ENCODE peak calls at places on chromosome 7, in eight cellular contexts. G is heart left ventricle, K is breast epithelium, S is HCT116, C is upper lobe of left lung, U is suprapubic skin, D is A549, N is endothelial cell of umbilical vein. X is an unnamed sample.

GRCh38 chr7:50822716-50823115 is 40.0 kb upstream of the GRB10 start:
- DNase-seq in K (no peak), S (no peak), G (no peak), D (no peak), N (no peak), C (no peak), U (no peak), X (no peak)

GRCh38 chr7:100602889-100603696 is 930 bp downstream of the PCOLCE start:
- DNase-seq in N (no peak), G (peak; percentile 86), D (no peak), K (peak; percentile 69), U (no peak), C (no peak), S (no peak), X (no peak)

GRCh38 chr7:521221-522070 is 1.8 kb upstream of the PDGFA start:
- DNase-seq in G (peak; percentile 84), U (no peak), K (no peak), D (peak; percentile 44), C (peak; percentile 91), N (peak; percentile 29), S (no peak), X (no peak)

GRCh38 chr7:122887848-122888247 is 1.6 kb upstream of the CADPS2 start:
- DNase-seq in K (no peak), C (no peak), N (no peak), U (no peak), G (no peak), D (no peak), S (no peak), X (no peak)

GRCh38 chr7:92325850-92326249 is 80.1 kb downstream of the ANKIB1 start:
- DNase-seq in C (no peak), G (no peak), N (no peak), S (no peak), K (no peak), U (no peak), D (no peak), X (no peak)

GRCh38 chr7:74479066-74479781 is 25.5 kb downstream of the GTF2IRD1 start:
- DNase-seq in N (no peak), U (no peak), S (no peak), C (peak; percentile 87), K (no peak), D (no peak), G (no peak), X (no peak)

GRCh38 chr7:95687759-95688343 is 84.5 kb upstream of the DYNC1I1 start:
- DNase-seq in K (no peak), N (peak; percentile 29), U (no peak), D (peak; percentile 33), S (peak; percentile 48), C (no peak), G (no peak), X (no peak)

GRCh38 chr7:142445019-142445686 is 187.3 kb upstream of the PRSS58 start:
- DNase-seq in U (no peak), C (no peak), K (no peak), S (peak; percentile 12), N (no peak), D (no peak), G (no peak), X (no peak)

GRCh38 chr7:106595922-106596321 is 65.0 kb downstream of the CCDC71L start:
- DNase-seq in N (no peak), S (no peak), K (no peak), D (no peak), G (no peak), U (no peak), C (no peak), X (no peak)

GRCh38 chr7:118372530-118372929 is 148.0 kb downstream of the ANKRD7 start:
- DNase-seq in U (no peak), G (no peak), N (peak; percentile 5), D (no peak), C (no peak), S (no peak), K (no peak), X (no peak)

GRCh38 chr7:55964802-55965470 is 551 bp downstream of the NIPSNAP2 start:
- DNase-seq in C (peak; percentile 96), N (peak; percentile 56), K (peak; percentile 44), G (peak; percentile 95), D (peak; percentile 22), S (peak; percentile 13), U (no peak), X (no peak)
- TF ChIP-seq POLR2A in C (peak; percentile 63), N (no peak), K (no peak), G (peak; percentile 86), D (no peak), S (no peak), U (no peak), X (peak; percentile 90)

DNA sequence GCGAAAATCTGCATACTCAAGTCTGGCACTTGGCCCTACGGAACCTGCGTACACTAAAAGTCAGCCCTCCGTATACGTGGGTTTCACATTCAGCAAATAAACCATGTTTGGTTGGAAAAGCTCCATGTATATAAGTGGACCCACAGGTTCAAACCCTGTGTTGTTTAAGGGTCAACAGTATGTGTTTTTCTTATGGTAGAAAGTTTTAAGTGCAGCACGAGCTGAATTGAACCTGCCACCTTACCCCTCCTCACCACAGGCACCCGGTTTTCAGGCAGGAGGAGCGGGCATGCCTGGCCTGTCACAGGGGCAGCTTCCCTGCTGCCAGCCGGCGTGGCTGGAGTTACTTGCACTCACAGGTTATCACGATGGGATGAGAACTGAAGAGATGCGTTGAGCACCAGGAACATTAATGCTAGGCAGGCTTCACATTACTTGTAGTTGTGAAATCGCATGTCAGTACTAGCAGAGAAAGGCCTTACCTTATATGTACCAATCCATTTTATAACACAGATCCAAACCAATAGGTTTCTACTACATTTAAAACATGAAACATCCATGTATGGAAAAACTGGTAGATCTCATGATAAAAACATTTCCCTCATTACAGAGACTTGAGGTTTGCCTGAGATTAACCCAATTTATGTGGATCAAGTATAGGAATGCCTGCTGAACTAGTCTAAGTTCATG is 12.9 kb downstream of the INSIG1 start:
- DNase-seq in S (no peak), N (no peak), C (no peak), G (no peak), U (no peak), K (no peak), D (no peak), X (no peak)
- TF ChIP-seq POLR2A in S (no peak), N (no peak), C (peak; percentile 25), G (no peak), U (no peak), K (no peak), D (no peak), X (no peak)

GRCh38 chr7:19772323-19772722 is 1.1 kb downstream of the TMEM196 start:
- DNase-seq in K (no peak), C (peak; percentile 27), U (no peak), S (no peak), G (no peak), D (no peak), N (no peak), X (no peak)

GRCh38 chr7:19776981-19777380 is 3.6 kb upstream of the TMEM196 start:
- DNase-seq in C (no peak), D (no peak), N (no peak), S (no peak), K (no peak), G (no peak), U (no peak), X (no peak)

GRCh38 chr7:19772858-19773337 is 519 bp downstream of the TMEM196 start:
- DNase-seq in D (peak; percentile 15), G (no peak), N (peak; percentile 37), K (no peak), U (no peak), S (no peak), C (peak; percentile 41), X (peak; percentile 17)

DNA sequence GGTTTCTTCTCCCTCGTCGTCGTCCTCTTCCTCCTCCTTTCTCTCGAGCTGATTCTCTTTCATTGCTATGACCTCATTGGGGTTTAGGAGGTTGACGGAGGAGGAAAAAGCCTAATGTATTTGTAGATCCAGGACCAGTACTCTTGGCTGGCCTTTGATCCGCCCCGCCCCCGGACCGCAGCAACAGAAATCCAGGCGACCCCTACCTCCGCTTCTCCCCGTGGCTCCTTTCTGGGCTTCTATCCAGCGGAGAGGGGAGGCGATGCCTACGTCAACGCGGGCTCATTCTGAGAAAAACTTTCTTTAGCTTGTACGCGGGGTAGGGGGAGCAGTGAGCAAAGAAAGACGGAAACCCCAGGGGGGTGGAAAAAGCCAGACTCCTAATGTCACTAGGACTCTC is at the start of gene TMEM196:
- DNase-seq in K (no peak), N (no peak), G (no peak), C (peak; percentile 25), D (no peak), S (no peak), U (no peak), X (no peak)
- TF ChIP-seq POLR2A in K (no peak), N (no peak), G (no peak), C (no peak), D (no peak), S (no peak), U (no peak), X (no peak)

GRCh38 chr7:47474937-47475879 is 106.7 kb downstream of the TNS3 start:
- DNase-seq in U (peak; percentile 89), N (peak; percentile 54), G (peak; percentile 90), D (peak; percentile 95), S (peak; percentile 91), C (peak; percentile 89), K (peak; percentile 90), X (peak; percentile 100)
- TF ChIP-seq POLR2A in U (peak; percentile 15), N (no peak), G (no peak), D (no peak), S (peak; percentile 38), C (peak; percentile 84), K (no peak), X (peak; percentile 46)

GRCh38 chr7:130141161-130141857 is 63.9 kb downstream of the TMEM209 start:
- DNase-seq in D (no peak), G (peak; percentile 77), N (peak; percentile 48), U (no peak), S (no peak), K (peak; percentile 64), C (peak; percentile 86), X (no peak)
- TF ChIP-seq POLR2A in D (no peak), G (no peak), N (peak; percentile 43), U (no peak), S (no peak), K (no peak), C (peak; percentile 62), X (no peak)

DNA sequence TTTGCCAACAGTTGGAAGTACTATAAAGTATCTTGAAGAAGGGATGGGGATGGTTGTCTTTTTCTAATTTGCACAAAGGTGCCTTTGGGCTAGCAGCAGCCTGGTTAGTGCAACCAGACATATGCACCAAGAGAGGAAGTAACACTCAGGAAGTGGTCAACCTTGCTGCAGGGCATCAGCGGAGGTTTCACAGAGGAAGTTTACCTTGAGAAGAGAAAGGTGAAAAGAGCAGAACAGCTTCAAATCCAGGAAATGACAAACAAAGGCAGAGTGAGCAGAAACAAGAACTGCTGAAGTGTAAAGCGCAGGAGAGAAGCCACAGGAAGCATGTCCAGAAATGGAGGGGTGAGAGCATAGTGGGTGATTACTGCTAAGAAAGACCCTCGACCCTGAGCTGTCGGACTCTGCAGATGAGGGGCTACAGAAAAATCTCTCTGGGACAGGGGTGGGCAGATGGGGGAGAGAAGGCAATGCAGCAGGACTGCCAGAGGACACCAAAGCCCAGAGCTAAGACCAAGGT is 66.9 kb downstream of the STK17A start:
- DNase-seq in U (no peak), S (no peak), C (no peak), G (no peak), K (no peak), D (no peak), N (peak; percentile 62), X (no peak)
- TF ChIP-seq POLR2A in U (no peak), S (no peak), C (peak; percentile 36), G (no peak), K (no peak), D (no peak), N (no peak), X (no peak)

GRCh38 chr7:105013818-105014724 is at the start of gene KMT2E:
- DNase-seq in S (peak; percentile 57), D (peak; percentile 64), U (peak; percentile 94), G (peak; percentile 95), N (peak; percentile 79), K (peak; percentile 83), C (peak; percentile 97), X (no peak)
- TF ChIP-seq POLR2A in S (peak; percentile 41), D (peak; percentile 45), U (peak; percentile 95), G (no peak), N (peak; percentile 62), K (no peak), C (peak; percentile 73), X (peak; percentile 76)

X was measured in H54.